ENCODE peak calls at places on chromosomes 2 and 18, in eight cellular contexts. J, L, C, M, W, X, E and F are unnamed samples.

GRCh38 chr2:118846667-118847446 is 591 bp downstream of the EN1 start:
- DNase-seq in E (no peak), L (no peak), M (no peak), W (peak), X (no peak), C (no peak), J (no peak), F (no peak)

GRCh38 chr18:12304351-12305210 is 3.5 kb upstream of the TUBB6 start:
- DNase-seq in C (no peak), X (no peak), L (peak), E (no peak), M (peak), W (no peak), J (no peak), F (no peak)

GRCh38 chr2:241965931-241966412 is 96.4 kb downstream of the RTP5 start:
- DNase-seq in L (no peak), J (peak), W (peak), X (peak), E (peak), M (peak), C (no peak), F (peak)

GRCh38 chr2:191245869-191246531 is 796 bp downstream of the MYO1B start:
- DNase-seq in M (peak), L (peak), E (peak), X (no peak), J (no peak), W (peak), C (no peak), F (no peak)

GRCh38 chr2:124476291-124476690 is 451.2 kb downstream of the CNTNAP5 start:
- DNase-seq in M (no peak), C (no peak), E (no peak), J (no peak), X (no peak), L (no peak), W (no peak), F (no peak)

GRCh38 chr2:128437181-128437520 is 118.5 kb upstream of the HS6ST1 start:
- DNase-seq in J (no peak), X (no peak), C (no peak), L (no peak), W (no peak), M (no peak), E (no peak), F (no peak)

GRCh38 chr2:11899264-11899818 is 152.9 kb downstream of the LPIN1 start:
- DNase-seq in W (peak), C (no peak), M (peak), L (no peak), E (peak), J (no peak), X (no peak), F (no peak)

GRCh38 chr2:10382313-10383061 is 65.6 kb downstream of the ODC1 start:
- DNase-seq in E (no peak), X (no peak), L (no peak), W (no peak), M (no peak), C (no peak), J (peak), F (no peak)

GRCh38 chr18:21703241-21703820 is 1.2 kb downstream of the ABHD3 start:
- DNase-seq in L (no peak), W (no peak), E (no peak), C (no peak), X (no peak), M (peak), J (peak), F (no peak)

GRCh38 chr18:37253424-37254255 is 312.0 kb downstream of the CELF4 start:
- DNase-seq in C (no peak), W (peak), E (no peak), J (no peak), X (no peak), L (no peak), M (no peak), F (no peak)

GRCh38 chr2:138760693-138761092 is 19.5 kb downstream of the NXPH2 start:
- DNase-seq in C (no peak), E (no peak), X (no peak), M (no peak), W (no peak), J (no peak), L (no peak), F (no peak)

GRCh38 chr18:35324926-35325655 is 19.1 kb downstream of the ZNF24 start:
- DNase-seq in E (peak), M (no peak), L (no peak), X (no peak), C (no peak), J (no peak), W (peak), F (no peak)

GRCh38 chr2:72041638-72042111 is 106.0 kb downstream of the CYP26B1 start:
- DNase-seq in W (no peak), X (no peak), L (peak), C (peak), J (no peak), E (no peak), M (peak), F (no peak)

GRCh38 chr2:237022533-237022932 is 63.2 kb upstream of the COPS8 start:
- DNase-seq in M (no peak), C (no peak), L (no peak), W (no peak), E (no peak), J (no peak), X (no peak), F (no peak)

GRCh38 chr2:218291318-218291933 is 877 bp downstream of the TMBIM1 start:
- DNase-seq in J (no peak), W (no peak), M (no peak), E (peak), C (no peak), X (no peak), L (no peak), F (no peak)

GRCh38 chr2:94870392-94871225 is 621 bp upstream of the TEKT4 start:
- DNase-seq in E (no peak), J (no peak), L (no peak), M (no peak), W (no peak), C (peak), X (no peak), F (no peak)

GRCh38 chr2:42032796-42033195 is 15.0 kb upstream of the PKDCC start:
- DNase-seq in L (no peak), E (no peak), M (no peak), X (no peak), J (no peak), C (no peak), W (no peak), F (no peak)

GRCh38 chr2:19361325-19361990 is 3.0 kb upstream of the OSR1 start:
- DNase-seq in J (no peak), X (no peak), L (no peak), M (no peak), W (peak), E (no peak), C (peak), F (no peak)